ENCODE peak calls at places on chromosomes 7 and 10, in nine cellular contexts. E, R, C, N, O, J, G, K and M are unnamed samples.

GRCh38 chr7:14013880-14014279 is 24.4 kb upstream of the ETV1 start:
- DNase-seq in R (no peak), G (no peak), O (no peak), C (no peak), K (no peak), N (no peak), J (no peak), E (no peak), M (no peak)

GRCh38 chr7:91140982-91141381 is 123.3 kb upstream of the FZD1 start:
- DNase-seq in J (no peak), E (no peak), K (peak), N (peak), O (no peak), R (no peak), G (no peak), C (no peak), M (no peak)

GRCh38 chr7:139340808-139341057 is 404 bp upstream of the FMC1 start:
- DNase-seq in R (no peak), N (no peak), O (no peak), E (no peak), C (no peak), K (no peak), G (no peak), J (no peak), M (no peak)

GRCh38 chr10:15197276-15197675 is 28.8 kb upstream of the NMT2 start:
- DNase-seq in O (no peak), G (no peak), R (no peak), E (no peak), N (no peak), J (no peak), K (no peak), C (no peak), M (no peak)

GRCh38 chr7:139304517-139304916 is 36.6 kb upstream of the FMC1 start:
- DNase-seq in O (no peak), E (no peak), C (no peak), N (no peak), G (no peak), K (no peak), J (no peak), R (no peak), M (no peak)

GRCh38 chr10:26567349-26567721 is 129.2 kb downstream of the APBB1IP start:
- DNase-seq in C (no peak), N (no peak), E (no peak), K (no peak), O (no peak), R (no peak), J (no peak), G (no peak), M (no peak)

GRCh38 chr7:25613912-25614311 is 385.6 kb upstream of the NPVF start:
- DNase-seq in N (no peak), O (no peak), R (peak), K (peak), J (no peak), G (no peak), C (no peak), E (no peak), M (no peak)

GRCh38 chr10:11683529-11684320 is 58.5 kb upstream of the ECHDC3 start:
- DNase-seq in N (no peak), K (no peak), R (no peak), C (peak), G (no peak), E (peak), J (no peak), O (no peak), M (no peak)

GRCh38 chr7:149147072-149147729 is at the start of gene ZNF398:
- DNase-seq in O (no peak), J (peak), G (peak), N (peak), E (peak), K (peak), C (peak), R (peak), M (peak)

GRCh38 chr10:132628966-132629900 is 91.6 kb downstream of the INPP5A start:
- DNase-seq in G (no peak), O (no peak), C (no peak), E (no peak), R (no peak), N (no peak), K (no peak), J (no peak), M (no peak)

GRCh38 chr7:45278763-45279420 is 121.3 kb downstream of the RAMP3 start:
- DNase-seq in R (no peak), G (no peak), J (no peak), E (no peak), K (no peak), C (no peak), O (no peak), N (no peak), M (no peak)

GRCh38 chr10:48796846-48797245 is 112.2 kb downstream of the WDFY4 start:
- DNase-seq in R (peak), N (no peak), K (no peak), J (no peak), C (no peak), E (no peak), O (no peak), G (no peak), M (no peak)

GRCh38 chr10:115093776-115094361 is 704 bp downstream of the ATRNL1 start:
- DNase-seq in R (no peak), C (no peak), O (no peak), E (no peak), N (peak), J (no peak), K (no peak), G (no peak), M (no peak)

GRCh38 chr7:140883378-140883777 is 41.4 kb downstream of the BRAF start:
- DNase-seq in C (no peak), O (no peak), J (no peak), G (no peak), K (no peak), N (no peak), R (no peak), E (no peak), M (no peak)

GRCh38 chr10:52357986-52358385 is 43.9 kb downstream of the DKK1 start:
- DNase-seq in E (no peak), R (no peak), G (no peak), N (no peak), O (no peak), C (no peak), J (no peak), K (no peak), M (no peak)

GRCh38 chr7:96740130-96740529 is 30.5 kb upstream of the SEM1 start:
- DNase-seq in C (no peak), K (no peak), J (no peak), R (no peak), O (no peak), N (peak), E (no peak), G (no peak), M (no peak)

DNA sequence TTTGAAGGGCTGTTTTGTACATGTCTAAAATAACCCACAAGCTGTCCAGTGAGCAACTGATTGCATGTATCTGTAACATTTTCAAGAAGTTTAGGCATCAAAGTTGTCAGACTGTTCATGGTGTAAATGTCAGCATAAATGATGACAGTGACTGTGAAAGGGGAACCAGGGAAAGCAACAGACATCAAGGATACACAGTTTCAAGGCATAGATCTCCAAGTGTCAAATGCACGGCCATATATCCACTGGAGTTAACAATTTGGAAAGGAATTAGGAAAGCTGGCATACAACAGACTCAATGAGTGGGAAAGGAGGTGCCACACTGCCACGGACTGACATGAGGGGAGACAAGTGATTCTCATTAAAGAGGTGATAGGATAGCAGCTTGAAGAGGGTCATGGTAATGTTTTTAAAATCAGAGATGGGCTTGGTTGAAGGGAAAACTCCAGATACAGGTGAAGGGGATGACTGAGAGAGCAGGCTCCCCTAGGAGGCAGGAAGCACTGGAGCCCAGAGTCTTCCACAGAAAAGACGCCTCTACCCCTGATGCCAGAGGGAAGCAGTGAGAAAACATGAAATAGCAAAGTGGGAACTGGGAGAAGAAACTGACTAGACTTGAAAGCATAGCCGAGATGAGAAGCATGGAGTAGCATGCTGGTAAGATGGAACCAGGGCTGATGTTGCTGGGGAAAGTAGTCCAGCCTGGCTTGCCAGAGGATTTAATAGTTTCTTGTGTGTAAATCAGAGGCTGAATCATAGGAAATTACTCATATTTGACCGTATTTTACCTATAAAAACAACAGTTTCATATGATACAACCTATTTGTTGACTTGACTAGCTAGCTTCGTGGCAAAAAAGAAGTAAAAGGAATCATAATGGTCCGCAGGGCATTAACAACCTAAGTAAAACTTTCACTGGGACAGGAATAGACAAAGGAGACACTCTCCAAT is 18.6 kb downstream of the NSMCE4A start:
- DNase-seq in J (no peak), N (no peak), C (no peak), K (no peak), O (no peak), E (no peak), G (no peak), R (no peak), M (no peak)
- H3K27ac ChIP-seq in J (no peak), N (no peak), C (no peak), K (no peak), O (no peak), E (no peak), G (no peak), R (no peak), M (no peak)

GRCh38 chr7:125130173-125130572 is 200.5 kb upstream of the POT1 start:
- DNase-seq in G (no peak), K (no peak), N (no peak), R (no peak), E (no peak), C (no peak), J (no peak), O (no peak), M (no peak)

GRCh38 chr7:125125315-125125714 is 195.7 kb upstream of the POT1 start:
- DNase-seq in N (no peak), J (no peak), E (no peak), K (no peak), C (no peak), R (no peak), G (no peak), O (no peak), M (no peak)

GRCh38 chr7:125122225-125122624 is 192.6 kb upstream of the POT1 start:
- DNase-seq in K (no peak), G (no peak), C (no peak), O (no peak), N (no peak), R (no peak), J (no peak), E (no peak), M (no peak)

GRCh38 chr7:125126376-125126775 is 196.8 kb upstream of the POT1 start:
- DNase-seq in R (no peak), N (no peak), O (no peak), K (no peak), J (no peak), G (no peak), E (no peak), C (no peak), M (no peak)

GRCh38 chr7:125127304-125127703 is 197.7 kb upstream of the POT1 start:
- DNase-seq in E (no peak), N (no peak), R (no peak), J (no peak), G (no peak), O (no peak), C (no peak), K (no peak), M (no peak)
- TF ChIP-seq POLR2AphosphoS5 in E (no peak), N (no peak), R (no peak), J (no peak), G (no peak), O (no peak), C (no peak), K (no peak), M (no peak)

GRCh38 chr7:133365892-133366291 is 113.0 kb downstream of the EXOC4 start:
- DNase-seq in E (no peak), N (no peak), O (no peak), R (no peak), J (no peak), C (no peak), K (no peak), G (no peak), M (no peak)
- H3K27ac ChIP-seq in E (no peak), N (no peak), O (no peak), R (peak), J (no peak), C (no peak), K (no peak), G (no peak), M (no peak)

GRCh38 chr10:99395750-99396445 is 34.5 kb downstream of the GOT1 start:
- DNase-seq in R (no peak), E (peak), G (no peak), C (peak), K (no peak), J (no peak), O (no peak), N (no peak), M (peak)
- TF ChIP-seq POLR2AphosphoS5 in R (no peak), E (peak), G (no peak), C (peak), K (no peak), J (no peak), O (no peak), N (no peak), M (no peak)

GRCh38 chr10:119314061-119314460 is 106.7 kb downstream of the GRK5 start:
- DNase-seq in J (no peak), N (no peak), G (no peak), E (no peak), K (no peak), O (no peak), C (no peak), R (no peak), M (no peak)

GRCh38 chr10:119313024-119313423 is 105.7 kb downstream of the GRK5 start:
- DNase-seq in J (no peak), N (no peak), C (no peak), K (no peak), O (no peak), G (no peak), E (no peak), R (no peak), M (no peak)

GRCh38 chr10:119312241-119312640 is 104.9 kb downstream of the GRK5 start:
- DNase-seq in E (no peak), O (no peak), J (no peak), G (no peak), N (no peak), K (no peak), R (no peak), C (no peak), M (no peak)

GRCh38 chr10:119314486-119314885 is 107.1 kb downstream of the GRK5 start:
- DNase-seq in E (no peak), O (no peak), J (no peak), K (no peak), G (no peak), C (no peak), R (no peak), N (no peak), M (no peak)

DNA sequence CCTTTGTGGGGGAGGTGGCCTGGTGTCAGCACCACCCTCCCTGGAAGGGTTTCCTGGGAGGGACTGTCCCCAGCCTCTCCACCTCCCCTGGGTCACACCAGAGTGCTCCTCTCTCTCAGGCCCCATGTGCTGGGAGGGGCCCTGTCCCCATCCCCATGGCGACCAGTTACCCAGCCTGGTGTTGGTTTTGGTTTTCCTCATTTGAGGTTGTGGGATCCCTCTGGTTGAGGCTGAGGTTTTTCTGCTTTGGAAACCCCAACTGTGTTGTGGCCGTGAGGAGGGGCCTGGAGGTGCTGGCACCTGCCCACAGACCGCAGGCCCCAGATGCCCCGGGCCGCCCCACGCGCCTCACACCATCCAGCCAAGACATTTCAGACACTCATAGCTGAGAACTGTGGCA is 106.3 kb downstream of the GRK5 start:
- DNase-seq in N (no peak), R (no peak), G (no peak), E (no peak), K (peak), O (no peak), C (no peak), J (no peak), M (no peak)
- H3K27ac ChIP-seq in N (no peak), R (peak), G (no peak), E (no peak), K (no peak), O (no peak), C (no peak), J (peak), M (no peak)

GRCh38 chr10:80517416-80518142 is 20.1 kb upstream of the SH2D4B start:
- DNase-seq in C (no peak), O (no peak), G (no peak), J (no peak), R (no peak), E (no peak), N (no peak), K (no peak), M (no peak)
- TF ChIP-seq POLR2AphosphoS5 in C (no peak), O (no peak), G (no peak), J (no peak), R (no peak), E (no peak), N (no peak), K (no peak), M (no peak)

GRCh38 chr7:129617178-129617577 is 5.7 kb downstream of the NRF1 start:
- DNase-seq in E (no peak), J (no peak), G (peak), N (no peak), O (no peak), C (no peak), K (peak), R (no peak), M (no peak)
- H3K27ac ChIP-seq in E (no peak), J (no peak), G (no peak), N (peak), O (no peak), C (peak), K (peak), R (no peak), M (no peak)